ENCODE peak calls at places on chromosomes 3 and 15, in four cellular contexts. Z, D, W and N are unnamed samples.

GRCh38 chr3:141058996-141059395 is 7.8 kb downstream of the SPSB4 start:
- DNase-seq in Z (no peak), D (no peak), W (peak), N (no peak)

GRCh38 chr3:63349583-63350177 is 71.6 kb downstream of the SYNPR start:
- DNase-seq in Z (peak), D (no peak), W (no peak), N (peak)

GRCh38 chr3:150101016-150101415 is 130.3 kb upstream of the PFN2 start:
- DNase-seq in Z (no peak), D (no peak), W (no peak), N (no peak)

GRCh38 chr3:131694351-131694750 is 191.6 kb upstream of the MRPL3 start:
- DNase-seq in Z (no peak), D (no peak), W (no peak), N (no peak)

GRCh38 chr3:10334461-10334860 is 13.5 kb upstream of the SEC13 start:
- DNase-seq in Z (no peak), D (no peak), W (no peak), N (no peak)

GRCh38 chr15:100338247-100338646 is 3.5 kb downstream of the ADAMTS17 start:
- DNase-seq in Z (no peak), D (no peak), W (no peak), N (no peak)

GRCh38 chr3:52216585-52217408 is 8.6 kb downstream of the TLR9 start:
- DNase-seq in Z (peak), D (peak), W (no peak), N (peak)

GRCh38 chr15:80502782-80503181 is 98.6 kb downstream of the ARNT2 start:
- DNase-seq in Z (no peak), D (no peak), W (no peak), N (no peak)

DNA sequence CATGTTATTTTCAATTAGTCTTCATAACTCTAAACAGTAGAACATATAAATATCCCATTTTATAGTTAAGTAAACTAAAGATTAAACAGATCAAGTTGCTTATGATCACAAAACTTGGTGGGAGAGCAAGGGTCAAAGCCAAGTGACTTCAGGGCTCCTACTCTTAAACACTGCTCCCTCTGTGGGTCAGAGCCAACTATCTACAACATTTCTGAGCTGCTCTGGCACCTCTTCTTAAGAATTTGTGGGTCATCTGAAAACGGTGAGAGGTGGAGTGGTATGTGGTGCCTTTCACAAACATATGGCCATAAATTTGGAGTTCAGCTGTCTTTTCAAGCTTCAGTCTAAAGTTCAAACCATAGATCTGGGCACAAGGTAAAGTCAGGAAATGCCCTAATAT is 10.9 kb downstream of the ATG3 start:
- DNase-seq in Z (no peak), D (no peak), W (no peak), N (no peak)
- TF ChIP-seq CTCF in Z (no peak), D (no peak), W (no peak), N (no peak)

GRCh38 chr3:188315563-188315962 is 161.6 kb downstream of the LPP start:
- DNase-seq in Z (no peak), D (no peak), W (no peak), N (no peak)
- H3K4me3 ChIP-seq in Z (no peak), D (no peak), W (no peak), N (no peak)

GRCh38 chr3:129323651-129324294 is 45.1 kb downstream of the HMCES start:
- DNase-seq in Z (no peak), D (no peak), W (no peak), N (no peak)
- TF ChIP-seq CTCF in Z (no peak), D (peak), W (no peak), N (no peak)

GRCh38 chr15:69463182-69463756 is 10.7 kb downstream of the RPLP1 start:
- DNase-seq in Z (no peak), D (no peak), W (no peak), N (no peak)
- H3K4me3 ChIP-seq in Z (peak), D (peak), W (peak), N (no peak)

GRCh38 chr3:48409291-48410201 is 20.3 kb downstream of the PLXNB1 start:
- DNase-seq in Z (peak), D (peak), W (peak), N (no peak)

GRCh38 chr3:48406443-48407431 is 23.1 kb downstream of the PLXNB1 start:
- DNase-seq in Z (no peak), D (no peak), W (peak), N (no peak)

GRCh38 chr3:48410205-48411040 is 19.5 kb downstream of the PLXNB1 start:
- DNase-seq in Z (peak), D (peak), W (peak), N (peak)

GRCh38 chr3:48407542-48408099 is 22.3 kb downstream of the PLXNB1 start:
- DNase-seq in Z (no peak), D (no peak), W (no peak), N (no peak)

GRCh38 chr3:48408823-48409281 is 21.0 kb downstream of the PLXNB1 start:
- DNase-seq in Z (peak), D (peak), W (peak), N (peak)
- TF ChIP-seq CTCF in Z (no peak), D (no peak), W (no peak), N (no peak)

GRCh38 chr15:35134269-35134668 is 49.2 kb upstream of the NANOGP8 start:
- DNase-seq in Z (no peak), D (no peak), W (no peak), N (no peak)

GRCh38 chr15:35139822-35140221 is 54.7 kb upstream of the NANOGP8 start:
- DNase-seq in Z (no peak), D (no peak), W (no peak), N (no peak)

GRCh38 chr15:35136552-35136951 is 51.5 kb upstream of the NANOGP8 start:
- DNase-seq in Z (no peak), D (no peak), W (no peak), N (no peak)

GRCh38 chr15:35141743-35142356 is 56.8 kb upstream of the NANOGP8 start:
- DNase-seq in Z (no peak), D (no peak), W (no peak), N (no peak)

GRCh38 chr15:35137175-35137574 is 52.1 kb upstream of the NANOGP8 start:
- DNase-seq in Z (no peak), D (no peak), W (no peak), N (no peak)
- H3K4me3 ChIP-seq in Z (no peak), D (no peak), W (no peak), N (no peak)

GRCh38 chr3:25480811-25481210 is 52.7 kb downstream of the RARB start:
- DNase-seq in Z (no peak), D (no peak), W (no peak), N (no peak)

GRCh38 chr3:25481402-25481801 is 53.3 kb downstream of the RARB start:
- DNase-seq in Z (no peak), D (no peak), W (no peak), N (no peak)

GRCh38 chr3:25486932-25487331 is 58.9 kb downstream of the RARB start:
- DNase-seq in Z (no peak), D (no peak), W (no peak), N (no peak)

GRCh38 chr3:25485673-25486072 is 57.6 kb downstream of the RARB start:
- DNase-seq in Z (no peak), D (no peak), W (no peak), N (no peak)

DNA sequence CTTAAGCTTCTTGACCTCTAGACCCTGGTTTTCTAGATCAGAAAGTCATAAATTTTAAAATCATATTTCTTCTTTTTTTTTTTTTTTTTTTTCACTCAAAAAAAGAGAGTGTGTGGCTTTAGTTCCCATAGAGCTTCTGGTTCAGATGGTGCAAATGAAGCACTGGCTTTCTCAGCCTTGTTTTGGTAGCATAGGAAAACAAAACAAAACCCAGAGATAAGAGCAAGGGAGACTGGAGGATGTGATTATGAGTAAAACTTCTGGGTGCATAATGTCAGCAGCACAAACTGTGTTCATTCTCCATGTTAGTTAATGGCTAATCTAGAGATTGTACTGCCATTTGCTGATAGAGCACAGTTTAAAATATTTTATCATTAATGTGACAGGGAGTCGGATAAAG is 55.4 kb downstream of the RARB start:
- DNase-seq in Z (no peak), D (no peak), W (no peak), N (no peak)
- TF ChIP-seq CTCF in Z (no peak), D (no peak), W (no peak), N (no peak)